ENCODE peak calls at places on chromosomes 11 and 22, in five cellular contexts. Y is PC-9; P is stimulated activated CD4-positive, alpha-beta T cell treated with anti-CD3 and anti-CD28 coated beads, Interleukin-1b, Interleukin-23, amount 100 ng/mL, for 24 hours; R is mucosa of gallbladder; W is iris pigment epithelial cell. A is an unnamed sample.

GRCh38 chr11:59158206-59159068 is 13.5 kb upstream of the DTX4 start:
- DNase-seq in W (peak), Y (peak), R (peak), P (no peak), A (peak)

GRCh38 chr11:117589024-117589423 is 208.0 kb downstream of the DSCAML1 start:
- DNase-seq in W (no peak), P (no peak), R (no peak), Y (no peak), A (no peak)

GRCh38 chr22:28008649-28009048 is 89.6 kb upstream of the PITPNB start:
- DNase-seq in P (no peak), R (no peak), W (no peak), Y (no peak), A (no peak)

GRCh38 chr11:90134420-90135003 is at the start of gene NAALAD2:
- DNase-seq in Y (no peak), W (peak), R (no peak), P (no peak), A (no peak)

GRCh38 chr22:27045103-27045940 is 387.9 kb downstream of the MIAT start:
- DNase-seq in W (peak), P (no peak), Y (peak), R (no peak), A (no peak)

GRCh38 chr11:12160680-12161079 is 50.3 kb downstream of the MICAL2 start:
- DNase-seq in W (peak), P (no peak), R (no peak), Y (no peak), A (no peak)

GRCh38 chr11:6321961-6322362 is 1.7 kb upstream of the CAVIN3 start:
- DNase-seq in Y (peak), R (no peak), P (no peak), W (peak), A (no peak)

GRCh38 chr22:40703731-40704130 is 24.4 kb downstream of the MCHR1 start:
- DNase-seq in R (no peak), W (no peak), Y (no peak), P (no peak), A (no peak)

GRCh38 chr11:124799384-124800225 is 601 bp downstream of the MSANTD2 start:
- DNase-seq in Y (no peak), R (peak), W (peak), P (peak), A (peak)

GRCh38 chr11:12017243-12017678 is 8.8 kb upstream of the DKK3 start:
- DNase-seq in P (no peak), R (no peak), W (peak), Y (no peak), A (no peak)

GRCh38 chr22:29259253-29259899 is 8.4 kb downstream of the RHBDD3 start:
- DNase-seq in W (no peak), R (no peak), Y (no peak), P (no peak), A (no peak)

GRCh38 chr11:86632499-86633269 is 39.7 kb downstream of the ME3 start:
- DNase-seq in P (no peak), R (no peak), Y (peak), W (peak), A (no peak)

GRCh38 chr11:123690490-123690889 is 36.1 kb upstream of the SCN3B start:
- DNase-seq in R (no peak), P (no peak), Y (no peak), W (peak), A (peak)

GRCh38 chr22:49719046-49719445 is 108.6 kb downstream of the BRD1 start:
- DNase-seq in R (no peak), Y (no peak), P (no peak), W (no peak), A (no peak)

GRCh38 chr11:110134120-110134519 is 40.9 kb downstream of the ZC3H12C start:
- DNase-seq in Y (peak), W (no peak), R (no peak), P (no peak), A (no peak)

GRCh38 chr11:69554849-69555248 is 73.4 kb downstream of the LINC01488 start:
- DNase-seq in Y (no peak), R (no peak), P (no peak), W (no peak), A (no peak)

GRCh38 chr11:123083623-123084029 is 21.7 kb upstream of the HSPA8 start:
- DNase-seq in P (peak), W (peak), R (peak), Y (peak), A (peak)

GRCh38 chr11:95364324-95365295 is 133.6 kb upstream of the SESN3 start:
- DNase-seq in R (peak), W (peak), Y (no peak), P (no peak), A (no peak)

GRCh38 chr11:68340784-68341556 is 28.6 kb downstream of the LRP5 start:
- DNase-seq in P (no peak), Y (peak), R (no peak), W (no peak), A (no peak)

GRCh38 chr11:113184498-113184897 is 129.9 kb upstream of the TTC12 start:
- DNase-seq in W (peak), P (no peak), Y (peak), R (no peak), A (no peak)

GRCh38 chr22:37242395-37242918 is 1.6 kb downstream of the RAC2 start:
- DNase-seq in W (peak), R (peak), Y (no peak), P (peak), A (peak)

GRCh38 chr22:43293661-43294392 is 49.3 kb downstream of the SCUBE1 start:
- DNase-seq in Y (peak), P (no peak), R (peak), W (peak), A (peak)

GRCh38 chr11:61071880-61072279 is 30.4 kb upstream of the CD5 start:
- DNase-seq in Y (no peak), W (no peak), P (no peak), R (no peak), A (no peak)

GRCh38 chr11:134719397-134719796 is 307.4 kb upstream of the B3GAT1 start:
- DNase-seq in W (no peak), P (no peak), Y (no peak), R (no peak), A (no peak)

GRCh38 chr11:2699185-2699530 is 636 bp downstream of the KCNQ1OT1 start:
- DNase-seq in P (no peak), Y (no peak), R (no peak), W (peak), A (peak)

GRCh38 chr11:72454791-72455190 is 20.5 kb upstream of the CLPB start:
- DNase-seq in R (no peak), W (no peak), P (no peak), Y (no peak), A (no peak)

A was measured in small intestine.